ENCODE peak calls at places on chromosomes 13 and 19, in five cellular contexts. M is BJ, K is HFFc6, Q is ovary, W is cardiac muscle cell. G is an unnamed sample.

GRCh38 chr19:49148784-49149651 is 6.2 kb downstream of the HRC start:
- DNase-seq in K (peak), M (peak), Q (peak), W (peak), G (peak)

GRCh38 chr13:78192721-78193120 is 274.1 kb upstream of the EDNRB start:
- DNase-seq in Q (no peak), W (no peak), M (peak), K (peak), G (no peak)

GRCh38 chr13:110134801-110135200 is 172.2 kb downstream of the COL4A1 start:
- DNase-seq in Q (no peak), K (no peak), M (no peak), W (no peak), G (no peak)

GRCh38 chr13:72953391-72953960 is 105.3 kb upstream of the KLF5 start:
- DNase-seq in K (no peak), W (no peak), Q (no peak), M (no peak), G (no peak)

GRCh38 chr19:13396256-13397080 is 109.8 kb downstream of the CACNA1A start:
- DNase-seq in W (peak), Q (no peak), K (peak), M (peak), G (peak)

GRCh38 chr13:50026788-50027473 is 11.7 kb downstream of the KCNRG start:
- DNase-seq in Q (no peak), K (no peak), M (no peak), W (no peak), G (no peak)

GRCh38 chr13:85586422-85586831 is 212.8 kb downstream of the SLITRK6 start:
- DNase-seq in K (peak), Q (no peak), M (peak), W (no peak), G (no peak)

GRCh38 chr13:89066868-89067466 is 1395.8 kb downstream of the SLITRK5 start:
- DNase-seq in W (peak), M (no peak), Q (no peak), K (no peak), G (peak)

GRCh38 chr19:5448374-5448773 is 6.8 kb upstream of the ZNRF4 start:
- DNase-seq in K (no peak), W (no peak), Q (no peak), M (no peak), G (no peak)

GRCh38 chr13:50387124-50387581 is 371.9 kb downstream of the KCNRG start:
- DNase-seq in W (no peak), M (no peak), K (no peak), Q (no peak), G (no peak)

GRCh38 chr13:45683701-45684100 is 18.4 kb upstream of the CBY2 start:
- DNase-seq in Q (no peak), K (no peak), M (no peak), W (no peak), G (no peak)

GRCh38 chr19:48290923-48291700 is 21.2 kb downstream of the ZNF114 start:
- DNase-seq in Q (peak), W (peak), M (no peak), K (peak), G (peak)

GRCh38 chr19:5961969-5962945 is 15.7 kb downstream of the RANBP3 start:
- DNase-seq in Q (no peak), W (peak), K (no peak), M (no peak), G (peak)

GRCh38 chr19:7907544-7907943 is 3.9 kb downstream of the MAP2K7 start:
- DNase-seq in M (no peak), Q (peak), W (no peak), K (no peak), G (no peak)

GRCh38 chr13:101416181-101417042 is at the start of gene NALCN:
- DNase-seq in Q (no peak), M (no peak), W (peak), K (no peak), G (peak)

GRCh38 chr19:7927605-7928333 is 1.8 kb upstream of the CTXN1 start:
- DNase-seq in Q (peak), M (no peak), W (no peak), K (no peak), G (no peak)

GRCh38 chr19:54138777-54139256 is 1.3 kb downstream of the CNOT3 start:
- DNase-seq in W (no peak), M (no peak), K (no peak), Q (no peak), G (no peak)

GRCh38 chr13:99434258-99434788 is 66.9 kb upstream of the TM9SF2 start:
- DNase-seq in M (no peak), Q (no peak), W (no peak), K (no peak), G (no peak)

GRCh38 chr19:53808710-53809125 is 15.4 kb downstream of the NLRP12 start:
- DNase-seq in K (peak), W (peak), M (no peak), Q (no peak), G (no peak)

GRCh38 chr13:26742691-26743358 is 17.8 kb downstream of the GPR12 start:
- DNase-seq in Q (no peak), M (no peak), W (no peak), K (no peak), G (no peak)

GRCh38 chr19:54738715-54739114 is 402 bp downstream of the KIR2DL3 start:
- DNase-seq in Q (no peak), W (no peak), K (no peak), M (no peak), G (no peak)

GRCh38 chr19:2253106-2254051 is 2.8 kb downstream of the JSRP1 start:
- DNase-seq in W (no peak), Q (no peak), M (no peak), K (no peak), G (no peak)

GRCh38 chr13:27006519-27007161 is 165.0 kb downstream of the USP12 start:
- DNase-seq in W (peak), M (no peak), Q (no peak), K (peak), G (peak)

GRCh38 chr13:79794936-79795335 is 314.0 kb downstream of the NDFIP2 start:
- DNase-seq in W (no peak), Q (no peak), K (no peak), M (no peak), G (no peak)

GRCh38 chr19:37654525-37654832 is 786 bp downstream of the ZFP30 start:
- DNase-seq in W (peak), Q (no peak), M (no peak), K (no peak), G (peak)

GRCh38 chr13:72198967-72199601 is 332.1 kb upstream of the DACH1 start:
- DNase-seq in Q (no peak), W (no peak), M (no peak), K (no peak), G (no peak)

GRCh38 chr19:1363599-1363998 is 20.1 kb upstream of the NDUFS7 start:
- DNase-seq in W (no peak), K (no peak), Q (no peak), M (no peak), G (no peak)

GRCh38 chr19:50794778-50795664 is 4.8 kb downstream of the ACP4 start:
- DNase-seq in M (no peak), W (no peak), Q (no peak), K (no peak), G (no peak)

GRCh38 chr13:99028890-99029289 is 51.0 kb upstream of the DOCK9 start:
- DNase-seq in Q (no peak), K (no peak), W (no peak), M (no peak), G (no peak)

GRCh38 chr13:51768378-51768921 is 35.5 kb downstream of the DHRS12 start:
- DNase-seq in W (no peak), Q (no peak), M (no peak), K (no peak), G (no peak)

GRCh38 chr19:47190167-47190727 is 40.8 kb downstream of the BBC3 start:
- DNase-seq in W (peak), M (no peak), Q (peak), K (peak), G (no peak)

GRCh38 chr13:27853871-27854270 is 61.6 kb downstream of the GSX1 start:
- DNase-seq in Q (no peak), K (peak), M (no peak), W (no peak), G (no peak)

GRCh38 chr13:57270493-57270892 is 103.5 kb downstream of the PRR20E start:
- DNase-seq in K (no peak), Q (no peak), W (no peak), M (no peak), G (no peak)

GRCh38 chr13:77460195-77460594 is 75.3 kb upstream of the SCEL start:
- DNase-seq in W (peak), K (no peak), M (no peak), Q (no peak), G (no peak)

GRCh38 chr13:28575200-28575599 is 80.3 kb upstream of the FLT1 start:
- DNase-seq in K (no peak), W (no peak), M (no peak), Q (no peak), G (no peak)

GRCh38 chr13:46603165-46603603 is 50.2 kb downstream of the LRCH1 start:
- DNase-seq in Q (no peak), M (no peak), W (peak), K (peak), G (no peak)

GRCh38 chr19:45275370-45275971 is 24.4 kb downstream of the MARK4 start:
- DNase-seq in W (peak), K (no peak), Q (no peak), M (no peak), G (no peak)

GRCh38 chr13:26727633-26728032 is 33.0 kb downstream of the GPR12 start:
- DNase-seq in Q (no peak), W (no peak), M (no peak), K (no peak), G (no peak)

GRCh38 chr13:63189712-63190111 is 1774.1 kb upstream of the PCDH20 start:
- DNase-seq in M (no peak), K (no peak), W (no peak), Q (no peak), G (no peak)

GRCh38 chr13:40146063-40146462 is 490.6 kb downstream of the COG6 start:
- DNase-seq in M (no peak), W (no peak), Q (no peak), K (no peak), G (no peak)
- TF ChIP-seq CTCF in M (no peak), W (no peak), Q (no peak), K (no peak), G (no peak)

DNA sequence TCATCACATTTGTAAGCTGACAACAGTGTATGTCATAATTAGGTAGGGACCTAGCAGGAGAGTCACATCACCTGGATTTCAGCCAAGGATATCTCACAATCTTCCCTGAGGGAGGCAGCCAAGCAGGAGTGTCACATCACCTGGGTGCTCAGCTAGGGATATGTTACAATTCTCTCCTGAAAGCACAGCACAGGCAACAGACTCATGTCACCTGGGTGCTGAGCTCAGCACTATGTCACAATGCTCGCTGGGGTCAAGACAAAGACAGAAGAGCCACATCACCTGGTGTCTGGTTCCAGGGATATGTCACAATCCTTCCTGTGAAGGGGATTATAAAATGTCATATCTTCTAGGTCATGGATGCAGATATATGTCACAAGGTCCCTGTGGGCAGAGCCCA is 123.7 kb downstream of the ZNF675 start:
- DNase-seq in M (no peak), Q (no peak), K (no peak), W (no peak), G (no peak)
- TF ChIP-seq CTCF in M (no peak), Q (no peak), K (no peak), W (no peak), G (no peak)

GRCh38 chr13:30115257-30115600 is 192.1 kb downstream of the KATNAL1 start:
- DNase-seq in K (no peak), Q (no peak), M (no peak), W (no peak), G (no peak)
- TF ChIP-seq CTCF in K (peak), Q (peak), M (no peak), W (no peak), G (no peak)

GRCh38 chr13:30671271-30671815 is 53.6 kb downstream of the USPL1 start:
- DNase-seq in W (no peak), K (no peak), M (no peak), Q (no peak), G (no peak)

GRCh38 chr13:30679483-30680330 is 55.6 kb upstream of the ALOX5AP start:
- DNase-seq in K (no peak), W (peak), M (no peak), Q (no peak), G (no peak)

GRCh38 chr13:30673669-30674521 is 56.2 kb downstream of the USPL1 start:
- DNase-seq in K (peak), Q (peak), W (peak), M (peak), G (peak)

GRCh38 chr13:30681489-30682242 is 53.7 kb upstream of the ALOX5AP start:
- DNase-seq in W (peak), Q (no peak), M (peak), K (peak), G (no peak)

GRCh38 chr13:30676672-30677071 is 58.7 kb upstream of the ALOX5AP start:
- DNase-seq in M (no peak), K (peak), W (peak), Q (no peak), G (no peak)
- TF ChIP-seq CTCF in M (peak), K (peak), W (peak), Q (no peak), G (peak)

GRCh38 chr19:18842166-18842565 is 10.4 kb downstream of the UPF1 start:
- DNase-seq in W (peak), K (no peak), Q (no peak), M (no peak), G (no peak)
- TF ChIP-seq CTCF in W (no peak), K (no peak), Q (no peak), M (no peak), G (no peak)

DNA sequence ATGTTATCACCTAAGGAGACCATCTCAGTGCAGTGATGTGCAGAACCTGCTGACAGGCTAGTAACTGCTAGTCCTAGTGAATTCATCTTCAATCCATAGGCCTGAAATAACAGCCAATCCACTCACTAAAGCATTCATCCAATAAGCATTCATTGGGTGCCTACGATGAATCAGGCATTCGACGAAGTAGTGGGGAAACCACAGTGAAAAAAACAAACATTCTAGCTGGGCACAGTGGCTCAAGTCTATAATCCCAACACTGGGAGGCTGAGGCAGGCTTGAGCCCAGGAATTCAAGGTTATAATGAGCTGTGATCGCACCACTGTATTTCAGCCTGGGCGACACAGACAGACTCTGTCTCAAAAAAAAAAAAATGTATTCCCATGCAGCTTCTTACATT is 135.6 kb downstream of the RNF17 start:
- DNase-seq in K (peak), M (no peak), Q (no peak), W (no peak), G (no peak)
- TF ChIP-seq CTCF in K (no peak), M (no peak), Q (no peak), W (no peak), G (no peak)

GRCh38 chr19:11192957-11193939 is 4.1 kb downstream of the KANK2 start:
- DNase-seq in K (no peak), W (no peak), Q (peak), M (no peak), G (no peak)
- TF ChIP-seq CTCF in K (no peak), W (no peak), Q (no peak), M (no peak), G (no peak)

DNA sequence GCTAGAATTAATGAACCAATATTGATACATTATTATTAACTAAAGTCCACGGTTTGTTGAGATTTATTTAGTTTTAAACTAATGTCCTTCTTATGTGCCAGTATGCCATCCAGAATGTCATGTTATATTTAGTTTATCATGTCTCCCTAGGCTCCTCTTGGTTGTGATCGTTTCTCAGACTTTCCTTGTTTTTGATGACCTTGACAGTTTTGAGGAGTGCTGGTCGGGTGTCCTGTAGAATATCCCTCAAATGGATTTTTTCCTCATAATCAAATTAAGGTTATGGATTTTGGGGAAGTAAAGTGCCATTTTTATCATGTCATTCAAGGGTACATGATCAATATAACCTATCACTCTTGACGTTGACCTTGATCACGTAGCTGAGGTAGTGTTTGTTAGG is 6.1 kb upstream of the ZNF45 start:
- DNase-seq in W (no peak), K (no peak), M (no peak), Q (no peak), G (no peak)
- TF ChIP-seq CTCF in W (no peak), K (no peak), M (no peak), Q (no peak), G (no peak)

GRCh38 chr19:43612374-43612773 is 486 bp downstream of the SRRM5 start:
- DNase-seq in W (no peak), K (no peak), M (no peak), Q (no peak), G (no peak)
- TF ChIP-seq CTCF in W (no peak), K (peak), M (no peak), Q (no peak), G (no peak)

G was measured in progenitor cell of endocrine pancreas.